ENCODE peak calls at places on chromosomes 6 and 20, in eight cellular contexts. One of them, this sample, is unnamed.

GRCh38 chr20:51930775-51931174 is 128.5 kb upstream of the SALL4 start:
- DNase-seq in GM04504: peak
- DNase-seq in stimulated activated CD4-positive, alpha-beta T cell treated with anti-CD3 and anti-CD28 coated beads, Interleukin-4, amount 100 ng/mL, for 48 hours: no peak
- DNase-seq in dermis microvascular lymphatic vessel endothelial cell: peak
- DNase-seq in NCI-H510A: no peak
- DNase-seq in EH: peak
- DNase-seq in psoas muscle: no peak
- DNase-seq in RKO: peak
- DNase-seq in this sample: no peak

GRCh38 chr6:36418558-36418957 is 24.1 kb downstream of the PXT1 start:
- DNase-seq in NCI-H510A: no peak
- DNase-seq in RKO: no peak
- DNase-seq in psoas muscle: no peak
- DNase-seq in stimulated activated CD4-positive, alpha-beta T cell treated with anti-CD3 and anti-CD28 coated beads, Interleukin-4, amount 100 ng/mL, for 48 hours: no peak
- DNase-seq in GM04504: no peak
- DNase-seq in dermis microvascular lymphatic vessel endothelial cell: no peak
- DNase-seq in EH: peak
- DNase-seq in this sample: no peak

GRCh38 chr20:15916623-15917022 is 656.6 kb downstream of the KIF16B start:
- DNase-seq in NCI-H510A: no peak
- DNase-seq in psoas muscle: no peak
- DNase-seq in GM04504: no peak
- DNase-seq in stimulated activated CD4-positive, alpha-beta T cell treated with anti-CD3 and anti-CD28 coated beads, Interleukin-4, amount 100 ng/mL, for 48 hours: no peak
- DNase-seq in dermis microvascular lymphatic vessel endothelial cell: no peak
- DNase-seq in EH: no peak
- DNase-seq in RKO: no peak
- DNase-seq in this sample: no peak

GRCh38 chr20:33175123-33175522 is 7.2 kb downstream of the BPIFA2 start:
- DNase-seq in NCI-H510A: no peak
- DNase-seq in dermis microvascular lymphatic vessel endothelial cell: no peak
- DNase-seq in GM04504: no peak
- DNase-seq in stimulated activated CD4-positive, alpha-beta T cell treated with anti-CD3 and anti-CD28 coated beads, Interleukin-4, amount 100 ng/mL, for 48 hours: no peak
- DNase-seq in RKO: no peak
- DNase-seq in psoas muscle: no peak
- DNase-seq in EH: no peak
- DNase-seq in this sample: no peak

GRCh38 chr6:127918506-127919427 is 17.9 kb upstream of the THEMIS start:
- DNase-seq in dermis microvascular lymphatic vessel endothelial cell: no peak
- DNase-seq in NCI-H510A: no peak
- DNase-seq in psoas muscle: no peak
- DNase-seq in EH: no peak
- DNase-seq in RKO: no peak
- DNase-seq in GM04504: no peak
- DNase-seq in stimulated activated CD4-positive, alpha-beta T cell treated with anti-CD3 and anti-CD28 coated beads, Interleukin-4, amount 100 ng/mL, for 48 hours: no peak
- DNase-seq in this sample: no peak

GRCh38 chr20:24206995-24207394 is 218.4 kb upstream of the GGTLC1 start:
- DNase-seq in stimulated activated CD4-positive, alpha-beta T cell treated with anti-CD3 and anti-CD28 coated beads, Interleukin-4, amount 100 ng/mL, for 48 hours: no peak
- DNase-seq in RKO: no peak
- DNase-seq in dermis microvascular lymphatic vessel endothelial cell: no peak
- DNase-seq in NCI-H510A: no peak
- DNase-seq in EH: no peak
- DNase-seq in GM04504: no peak
- DNase-seq in psoas muscle: no peak
- DNase-seq in this sample: no peak

GRCh38 chr6:150026976-150027805 is 1.9 kb upstream of the RAET1L start:
- DNase-seq in psoas muscle: no peak
- DNase-seq in RKO: no peak
- DNase-seq in dermis microvascular lymphatic vessel endothelial cell: no peak
- DNase-seq in GM04504: no peak
- DNase-seq in stimulated activated CD4-positive, alpha-beta T cell treated with anti-CD3 and anti-CD28 coated beads, Interleukin-4, amount 100 ng/mL, for 48 hours: no peak
- DNase-seq in NCI-H510A: no peak
- DNase-seq in EH: no peak
- DNase-seq in this sample: no peak

GRCh38 chr6:3405679-3406078 is 51.2 kb downstream of the SLC22A23 start:
- DNase-seq in GM04504: no peak
- DNase-seq in RKO: no peak
- DNase-seq in stimulated activated CD4-positive, alpha-beta T cell treated with anti-CD3 and anti-CD28 coated beads, Interleukin-4, amount 100 ng/mL, for 48 hours: no peak
- DNase-seq in EH: peak
- DNase-seq in psoas muscle: no peak
- DNase-seq in dermis microvascular lymphatic vessel endothelial cell: no peak
- DNase-seq in NCI-H510A: no peak
- DNase-seq in this sample: no peak